ENCODE peak calls at places on chromosome 4, in four cellular contexts. One of them, this sample, is unnamed.

GRCh38 chr4:132344924-132345828 is 803.9 kb upstream of the PCDH10 start:
- DNase-seq in K562: peak; percentile 62
- DNase-seq in HepG2: no peak
- DNase-seq in GM12878: no peak
- DNase-seq in this sample: no peak

GRCh38 chr4:169062861-169063197 is 52.8 kb upstream of the CBR4 start:
- DNase-seq in GM12878: no peak
- DNase-seq in K562: no peak
- DNase-seq in HepG2: peak; percentile 37
- DNase-seq in this sample: no peak

GRCh38 chr4:87575408-87575807 is 32.9 kb upstream of the DSPP start:
- DNase-seq in K562: no peak
- DNase-seq in GM12878: no peak
- DNase-seq in HepG2: no peak
- DNase-seq in this sample: no peak

GRCh38 chr4:156294577-156294976 is 340.9 kb upstream of the CTSO start:
- DNase-seq in K562: no peak
- DNase-seq in HepG2: peak; percentile 35
- DNase-seq in GM12878: no peak
- DNase-seq in this sample: peak; percentile 31

GRCh38 chr4:163448541-163449203 is 24.9 kb downstream of the TKTL2 start:
- DNase-seq in K562: no peak
- DNase-seq in HepG2: no peak
- DNase-seq in GM12878: no peak
- DNase-seq in this sample: no peak

GRCh38 chr4:73037057-73037456 is 32.5 kb downstream of the COX18 start:
- DNase-seq in GM12878: no peak
- DNase-seq in HepG2: no peak
- DNase-seq in K562: no peak
- DNase-seq in this sample: no peak

GRCh38 chr4:152342293-152342692 is 193.6 kb downstream of the FBXW7 start:
- DNase-seq in GM12878: no peak
- DNase-seq in K562: no peak
- DNase-seq in HepG2: peak; percentile 2
- DNase-seq in this sample: no peak

GRCh38 chr4:153295131-153295755 is 49.2 kb upstream of the MND1 start:
- DNase-seq in K562: peak; percentile 43
- DNase-seq in GM12878: no peak
- DNase-seq in HepG2: no peak
- DNase-seq in this sample: no peak

GRCh38 chr4:38365748-38366310 is 298.2 kb upstream of the KLF3 start:
- DNase-seq in HepG2: peak; percentile 61
- DNase-seq in GM12878: no peak
- DNase-seq in K562: no peak
- DNase-seq in this sample: no peak

GRCh38 chr4:35835893-35836292 is 408.4 kb downstream of the ARAP2 start:
- DNase-seq in GM12878: no peak
- DNase-seq in K562: no peak
- DNase-seq in HepG2: no peak
- DNase-seq in this sample: no peak

GRCh38 chr4:10403633-10404445 is 53.4 kb downstream of the ZNF518B start:
- DNase-seq in HepG2: peak; percentile 29
- DNase-seq in GM12878: no peak
- DNase-seq in K562: peak; percentile 63
- DNase-seq in this sample: no peak

GRCh38 chr4:38695844-38696243 is 31.8 kb downstream of the KLF3 start:
- DNase-seq in GM12878: no peak
- DNase-seq in HepG2: no peak
- DNase-seq in K562: no peak
- DNase-seq in this sample: no peak

GRCh38 chr4:137526681-137527080 is 5.6 kb downstream of the PCDH18 start:
- DNase-seq in HepG2: no peak
- DNase-seq in K562: no peak
- DNase-seq in GM12878: no peak
- DNase-seq in this sample: no peak

GRCh38 chr4:16916719-16917337 is 18.4 kb upstream of the LDB2 start:
- DNase-seq in GM12878: peak; percentile 47
- DNase-seq in HepG2: peak; percentile 63
- DNase-seq in K562: peak; percentile 68
- DNase-seq in this sample: peak; percentile 73

GRCh38 chr4:110514889-110515479 is 39.0 kb downstream of the ENPEP start:
- DNase-seq in K562: peak; percentile 17
- DNase-seq in HepG2: peak; percentile 30
- DNase-seq in GM12878: no peak
- DNase-seq in this sample: peak; percentile 13

GRCh38 chr4:140523857-140524742 is at the start of gene ELMOD2:
- DNase-seq in K562: peak; percentile 98
- DNase-seq in HepG2: peak; percentile 95
- DNase-seq in GM12878: peak; percentile 74
- DNase-seq in this sample: peak; percentile 99
- TF ChIP-seq BHLHE40 in K562: no peak
- TF ChIP-seq BHLHE40 in HepG2: no peak
- TF ChIP-seq BHLHE40 in GM12878: peak; percentile 65
- TF ChIP-seq BHLHE40 in this sample: no peak

GRCh38 chr4:83082777-83083176 is 31.8 kb downstream of the PLAC8 start:
- DNase-seq in K562: no peak
- DNase-seq in GM12878: no peak
- DNase-seq in HepG2: no peak
- DNase-seq in this sample: no peak

GRCh38 chr4:83089759-83090158 is 24.8 kb downstream of the PLAC8 start:
- DNase-seq in HepG2: no peak
- DNase-seq in GM12878: no peak
- DNase-seq in K562: no peak
- DNase-seq in this sample: no peak

DNA sequence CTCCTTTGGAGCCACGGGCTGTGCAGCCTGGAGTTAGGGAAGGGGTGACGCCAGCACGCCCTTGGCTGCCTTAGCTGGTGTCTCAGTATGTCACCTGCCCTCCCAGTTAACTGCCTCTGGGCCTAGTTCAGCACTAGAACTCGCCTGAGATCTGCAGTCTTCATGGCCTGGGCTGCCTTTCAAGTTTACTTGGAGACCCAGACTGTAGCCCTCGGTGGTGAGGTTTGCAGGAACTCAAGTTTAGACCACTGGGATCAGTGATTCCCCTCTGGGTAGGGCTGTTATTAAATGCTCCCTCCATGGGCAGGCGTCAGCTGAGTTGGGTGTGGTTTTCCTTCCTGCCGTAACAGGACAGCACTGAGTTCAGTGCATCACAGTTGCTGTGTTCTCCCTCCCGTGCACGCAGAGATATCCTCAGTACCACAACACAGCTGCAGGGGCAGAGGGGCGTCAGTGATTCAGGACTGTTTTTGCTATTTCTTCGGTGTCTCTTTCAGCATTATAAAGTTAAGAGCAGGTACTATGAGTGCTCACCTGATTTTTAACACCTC is 30.5 kb downstream of the PLAC8 start:
- DNase-seq in GM12878: no peak
- DNase-seq in K562: peak; percentile 17
- DNase-seq in HepG2: no peak
- DNase-seq in this sample: peak; percentile 9
- TF ChIP-seq FOXK2 in GM12878: no peak
- TF ChIP-seq FOXK2 in K562: no peak
- TF ChIP-seq FOXK2 in HepG2: no peak
- TF ChIP-seq FOXK2 in this sample: no peak

DNA sequence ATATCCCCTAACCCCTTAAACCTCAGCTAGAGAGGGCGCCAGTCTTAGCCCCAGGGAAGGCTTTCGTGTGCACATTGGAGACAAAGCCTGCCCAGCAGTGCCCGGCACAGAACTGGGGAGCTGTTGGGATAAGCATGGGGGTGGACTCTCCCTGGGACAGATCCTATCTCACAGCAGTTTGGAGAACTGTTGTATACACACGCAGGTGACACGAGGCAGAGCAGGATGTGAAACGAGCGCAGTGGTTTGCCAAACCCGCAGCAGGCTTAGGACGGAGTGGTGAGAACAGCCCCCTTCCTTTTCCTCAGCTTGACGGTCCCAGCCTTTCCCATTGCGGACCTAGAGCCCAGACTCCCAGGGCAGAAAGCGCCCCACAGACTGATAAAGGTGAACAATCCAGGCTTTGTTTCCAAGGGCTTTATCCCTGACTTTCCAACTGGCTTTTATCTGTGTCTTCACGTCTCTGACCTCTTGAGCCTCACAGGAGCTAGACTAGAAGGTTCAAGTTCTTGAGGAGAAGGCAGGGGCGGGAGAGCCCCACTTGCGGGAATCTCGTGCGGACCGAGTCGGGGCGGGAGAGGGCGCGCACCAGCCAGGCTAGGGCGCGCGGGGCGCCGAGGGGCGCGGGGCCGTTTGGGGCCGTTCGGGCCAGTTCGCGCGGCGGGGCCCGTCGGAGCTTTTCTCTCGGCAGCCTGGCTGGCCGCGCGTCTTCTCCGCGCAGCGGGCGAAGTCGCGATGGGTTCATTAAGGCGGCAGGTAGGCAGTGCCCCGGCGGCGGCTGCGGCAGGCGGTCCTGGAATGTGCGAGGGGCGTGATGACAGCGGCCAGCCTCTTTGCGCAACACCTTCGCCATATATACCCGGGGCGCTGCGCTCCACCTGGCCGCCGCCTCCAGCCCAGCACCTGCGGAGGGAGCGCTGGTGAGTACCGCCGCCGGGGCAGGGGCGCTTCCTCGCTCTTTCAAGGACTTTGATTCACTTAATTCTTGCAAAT is at the start of gene SLC34A2:
- DNase-seq in HepG2: peak; percentile 7
- DNase-seq in K562: no peak
- DNase-seq in GM12878: no peak
- DNase-seq in this sample: no peak
- TF ChIP-seq BHLHE40 in HepG2: no peak
- TF ChIP-seq BHLHE40 in K562: no peak
- TF ChIP-seq BHLHE40 in GM12878: no peak
- TF ChIP-seq BHLHE40 in this sample: no peak

DNA sequence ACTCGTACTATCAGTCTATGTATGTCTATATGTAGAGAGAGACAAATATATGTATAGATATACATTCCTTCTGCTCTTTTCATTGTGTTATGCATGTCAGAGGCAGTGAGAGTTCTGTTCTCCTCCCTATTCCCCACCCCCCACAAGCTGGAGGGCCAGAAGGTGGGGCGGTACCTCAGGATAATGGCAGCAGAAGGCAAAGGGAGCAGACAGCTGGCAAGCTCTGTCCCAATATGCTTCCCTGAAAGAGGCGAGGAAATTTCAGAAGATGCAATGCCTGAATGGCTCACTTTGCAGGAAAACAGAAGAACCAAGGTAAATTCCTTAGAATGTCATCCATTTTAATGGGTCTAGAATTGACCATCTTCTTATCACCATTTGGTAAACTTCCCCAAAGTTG is 114.4 kb downstream of the NAA11 start:
- DNase-seq in GM12878: no peak
- DNase-seq in HepG2: no peak
- DNase-seq in K562: peak; percentile 64
- DNase-seq in this sample: no peak
- TF ChIP-seq FOXK2 in GM12878: no peak
- TF ChIP-seq FOXK2 in HepG2: no peak
- TF ChIP-seq FOXK2 in K562: peak; percentile 20
- TF ChIP-seq FOXK2 in this sample: no peak

GRCh38 chr4:148152868-148153630 is 289.2 kb downstream of the NR3C2 start:
- DNase-seq in K562: no peak
- DNase-seq in GM12878: no peak
- DNase-seq in HepG2: no peak
- DNase-seq in this sample: no peak
- TF ChIP-seq BHLHE40 in K562: no peak
- TF ChIP-seq BHLHE40 in GM12878: no peak
- TF ChIP-seq BHLHE40 in HepG2: no peak
- TF ChIP-seq BHLHE40 in this sample: no peak

GRCh38 chr4:165158762-165159161 is 46.1 kb upstream of the TMEM192 start:
- DNase-seq in HepG2: peak; percentile 44
- DNase-seq in K562: no peak
- DNase-seq in GM12878: no peak
- DNase-seq in this sample: no peak
- TF ChIP-seq FOXK2 in HepG2: no peak
- TF ChIP-seq FOXK2 in K562: no peak
- TF ChIP-seq FOXK2 in GM12878: no peak
- TF ChIP-seq FOXK2 in this sample: no peak

DNA sequence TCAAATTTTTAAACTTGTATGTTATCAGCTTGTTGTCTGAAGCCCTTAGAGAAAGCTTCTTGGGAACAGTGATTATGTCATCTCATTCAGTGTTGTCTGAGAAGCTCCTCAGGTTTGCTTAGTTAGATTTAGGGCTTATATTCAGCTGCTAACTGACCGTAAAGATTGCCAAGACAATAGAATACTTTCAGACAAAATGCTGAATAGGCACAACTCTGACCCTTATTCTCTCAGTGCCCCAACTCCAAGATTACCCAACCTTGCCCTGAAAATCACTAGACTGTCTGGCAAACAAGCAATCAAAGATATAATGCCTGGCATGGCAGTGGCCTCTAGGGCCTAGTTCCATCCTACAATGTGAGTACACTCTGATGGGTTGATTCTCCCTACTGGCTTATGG is 950.5 kb upstream of the HS3ST1 start:
- DNase-seq in HepG2: no peak
- DNase-seq in GM12878: no peak
- DNase-seq in K562: no peak
- DNase-seq in this sample: no peak
- TF ChIP-seq BHLHE40 in HepG2: no peak
- TF ChIP-seq BHLHE40 in GM12878: no peak
- TF ChIP-seq BHLHE40 in K562: no peak
- TF ChIP-seq BHLHE40 in this sample: no peak

GRCh38 chr4:113691676-113692075 is 69.9 kb downstream of the CAMK2D start:
- DNase-seq in GM12878: no peak
- DNase-seq in HepG2: no peak
- DNase-seq in K562: no peak
- DNase-seq in this sample: no peak

GRCh38 chr4:113692809-113693411 is 68.6 kb downstream of the CAMK2D start:
- DNase-seq in K562: no peak
- DNase-seq in GM12878: no peak
- DNase-seq in HepG2: no peak
- DNase-seq in this sample: peak; percentile 17

GRCh38 chr4:113697429-113697828 is 64.1 kb downstream of the CAMK2D start:
- DNase-seq in K562: no peak
- DNase-seq in GM12878: no peak
- DNase-seq in HepG2: no peak
- DNase-seq in this sample: no peak

GRCh38 chr4:113693993-113694392 is 67.5 kb downstream of the CAMK2D start:
- DNase-seq in GM12878: no peak
- DNase-seq in HepG2: no peak
- DNase-seq in K562: no peak
- DNase-seq in this sample: no peak

GRCh38 chr4:113695328-113696169 is 66.0 kb downstream of the CAMK2D start:
- DNase-seq in K562: no peak
- DNase-seq in GM12878: no peak
- DNase-seq in HepG2: peak; percentile 28
- DNase-seq in this sample: no peak
- TF ChIP-seq FOXK2 in K562: no peak
- TF ChIP-seq FOXK2 in GM12878: no peak
- TF ChIP-seq FOXK2 in HepG2: no peak
- TF ChIP-seq FOXK2 in this sample: no peak

GRCh38 chr4:53914313-53915016 is 149.9 kb downstream of the CHIC2 start:
- DNase-seq in HepG2: no peak
- DNase-seq in GM12878: no peak
- DNase-seq in K562: no peak
- DNase-seq in this sample: no peak
- TF ChIP-seq BHLHE40 in HepG2: no peak
- TF ChIP-seq BHLHE40 in GM12878: no peak
- TF ChIP-seq BHLHE40 in K562: no peak
- TF ChIP-seq BHLHE40 in this sample: no peak

This sample was measured in HEK293T.